ENCODE peak calls at places on chromosomes 1 and 21, in eight cellular contexts. One of them, this sample, is unnamed.

GRCh38 chr21:45582128-45582527 is 39.9 kb upstream of the SLC19A1 start:
- DNase-seq in body of pancreas: no peak
- DNase-seq in ovary: no peak
- DNase-seq in omental fat pad: no peak
- DNase-seq in neural crest cell: no peak
- DNase-seq in WTC11: no peak
- DNase-seq in A549: no peak
- DNase-seq in stomach: peak; percentile 11
- DNase-seq in this sample: peak; percentile 51

GRCh38 chr1:26570287-26570686 is 40.7 kb downstream of the RPS6KA1 start:
- DNase-seq in body of pancreas: no peak
- DNase-seq in WTC11: no peak
- DNase-seq in omental fat pad: no peak
- DNase-seq in neural crest cell: no peak
- DNase-seq in ovary: no peak
- DNase-seq in stomach: no peak
- DNase-seq in A549: no peak
- DNase-seq in this sample: no peak

GRCh38 chr1:36134805-36135339 is 9.8 kb upstream of the COL8A2 start:
- DNase-seq in body of pancreas: peak; percentile 48
- DNase-seq in A549: peak; percentile 34
- DNase-seq in stomach: peak; percentile 55
- DNase-seq in neural crest cell: peak; percentile 79
- DNase-seq in omental fat pad: no peak
- DNase-seq in ovary: peak; percentile 41
- DNase-seq in WTC11: peak; percentile 81
- DNase-seq in this sample: no peak

GRCh38 chr1:162248854-162249535 is 127.7 kb downstream of the SPATA46 start:
- DNase-seq in neural crest cell: peak; percentile 45
- DNase-seq in A549: no peak
- DNase-seq in ovary: no peak
- DNase-seq in WTC11: peak; percentile 22
- DNase-seq in stomach: no peak
- DNase-seq in omental fat pad: no peak
- DNase-seq in body of pancreas: no peak
- DNase-seq in this sample: no peak

GRCh38 chr1:22971161-22972062 is 1.3 kb downstream of the LACTBL1 start:
- DNase-seq in ovary: no peak
- DNase-seq in stomach: no peak
- DNase-seq in omental fat pad: no peak
- DNase-seq in A549: no peak
- DNase-seq in body of pancreas: no peak
- DNase-seq in WTC11: no peak
- DNase-seq in neural crest cell: no peak
- DNase-seq in this sample: no peak

GRCh38 chr1:3620708-3621107 is 4.1 kb upstream of the TPRG1L start:
- DNase-seq in neural crest cell: no peak
- DNase-seq in ovary: no peak
- DNase-seq in omental fat pad: no peak
- DNase-seq in stomach: no peak
- DNase-seq in WTC11: no peak
- DNase-seq in body of pancreas: no peak
- DNase-seq in A549: no peak
- DNase-seq in this sample: no peak

GRCh38 chr1:95023399-95024050 is 49.2 kb downstream of the ALG14 start:
- DNase-seq in A549: no peak
- DNase-seq in WTC11: no peak
- DNase-seq in body of pancreas: no peak
- DNase-seq in ovary: no peak
- DNase-seq in omental fat pad: no peak
- DNase-seq in stomach: no peak
- DNase-seq in neural crest cell: no peak
- DNase-seq in this sample: no peak

GRCh38 chr1:111704776-111705175 is 34.4 kb downstream of the INKA2 start:
- DNase-seq in body of pancreas: no peak
- DNase-seq in A549: no peak
- DNase-seq in stomach: no peak
- DNase-seq in ovary: no peak
- DNase-seq in WTC11: no peak
- DNase-seq in omental fat pad: no peak
- DNase-seq in neural crest cell: no peak
- DNase-seq in this sample: no peak

GRCh38 chr1:19443321-19443720 is 42.0 kb downstream of the CAPZB start:
- DNase-seq in neural crest cell: no peak
- DNase-seq in body of pancreas: no peak
- DNase-seq in A549: no peak
- DNase-seq in stomach: no peak
- DNase-seq in omental fat pad: no peak
- DNase-seq in ovary: no peak
- DNase-seq in WTC11: no peak
- DNase-seq in this sample: no peak

GRCh38 chr1:19447550-19447949 is 37.8 kb downstream of the CAPZB start:
- DNase-seq in A549: no peak
- DNase-seq in body of pancreas: no peak
- DNase-seq in neural crest cell: no peak
- DNase-seq in ovary: no peak
- DNase-seq in omental fat pad: no peak
- DNase-seq in WTC11: no peak
- DNase-seq in stomach: no peak
- DNase-seq in this sample: no peak

GRCh38 chr1:19444399-19445021 is 40.8 kb downstream of the CAPZB start:
- DNase-seq in WTC11: no peak
- DNase-seq in stomach: no peak
- DNase-seq in A549: no peak
- DNase-seq in body of pancreas: no peak
- DNase-seq in omental fat pad: no peak
- DNase-seq in ovary: no peak
- DNase-seq in neural crest cell: no peak
- DNase-seq in this sample: no peak

GRCh38 chr1:19448491-19449439 is 36.6 kb downstream of the CAPZB start:
- DNase-seq in ovary: peak; percentile 63
- DNase-seq in A549: peak; percentile 41
- DNase-seq in stomach: no peak
- DNase-seq in omental fat pad: no peak
- DNase-seq in body of pancreas: peak; percentile 38
- DNase-seq in WTC11: no peak
- DNase-seq in neural crest cell: no peak
- DNase-seq in this sample: peak; percentile 93

DNA sequence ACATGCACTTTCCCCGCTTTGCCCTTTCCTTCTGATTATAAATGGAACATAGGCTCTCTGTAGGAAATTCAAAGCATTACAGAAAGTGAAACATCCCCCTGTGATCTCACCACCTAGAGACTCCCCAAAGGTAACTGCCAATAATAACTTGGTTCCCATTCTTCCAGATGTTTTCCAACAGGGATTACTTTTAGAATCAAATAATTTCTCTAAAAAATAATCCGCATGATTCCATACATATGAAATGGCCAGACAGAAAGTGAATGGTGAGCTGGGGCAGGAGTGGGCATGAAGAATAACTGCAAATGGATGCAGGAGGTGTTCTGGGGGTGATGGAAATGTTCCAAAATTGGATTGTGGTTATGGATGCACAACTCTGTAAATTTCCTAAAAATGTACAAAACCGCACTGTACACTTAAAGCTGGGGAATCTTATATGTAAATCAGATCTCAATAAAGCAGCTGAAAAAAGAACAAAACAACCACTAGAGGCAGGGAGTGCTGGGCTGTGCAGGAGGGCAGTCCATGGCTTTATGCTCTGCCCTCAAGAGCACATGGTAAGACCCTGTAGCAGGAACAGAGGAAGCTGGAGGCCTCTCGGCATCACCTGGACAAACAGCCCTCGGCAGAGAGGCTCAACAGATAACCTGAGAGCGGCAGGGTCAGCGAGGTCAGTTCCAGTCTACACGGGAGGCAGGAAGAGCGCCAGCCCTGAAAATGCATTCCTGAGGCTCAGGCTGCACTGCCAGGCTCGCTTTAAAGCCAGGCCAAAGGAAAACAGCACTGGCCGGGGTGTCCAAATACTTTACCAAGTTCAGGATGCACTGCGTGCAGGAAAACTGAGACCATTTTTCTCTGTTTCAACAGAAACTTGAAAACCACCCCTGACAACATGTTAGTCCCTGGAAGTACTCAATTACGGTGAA is 39.7 kb downstream of the CAPZB start:
- DNase-seq in neural crest cell: no peak
- DNase-seq in stomach: peak; percentile 68
- DNase-seq in omental fat pad: no peak
- DNase-seq in WTC11: peak; percentile 42
- DNase-seq in A549: peak; percentile 42
- DNase-seq in body of pancreas: peak; percentile 43
- DNase-seq in ovary: peak; percentile 41
- DNase-seq in this sample: no peak
- TF ChIP-seq CTCF in neural crest cell: peak; percentile 54
- TF ChIP-seq CTCF in stomach: no peak
- TF ChIP-seq CTCF in omental fat pad: no peak
- TF ChIP-seq CTCF in WTC11: no peak
- TF ChIP-seq CTCF in A549: peak; percentile 21
- TF ChIP-seq CTCF in body of pancreas: peak; percentile 24
- TF ChIP-seq CTCF in ovary: no peak
- TF ChIP-seq CTCF in this sample: peak; percentile 56

GRCh38 chr1:27574871-27575831 is 28.8 kb downstream of the AHDC1 start:
- DNase-seq in A549: peak; percentile 65
- DNase-seq in stomach: peak; percentile 84
- DNase-seq in body of pancreas: peak; percentile 95
- DNase-seq in omental fat pad: no peak
- DNase-seq in ovary: peak; percentile 87
- DNase-seq in neural crest cell: peak; percentile 52
- DNase-seq in WTC11: peak; percentile 86
- DNase-seq in this sample: peak; percentile 92
- TF ChIP-seq CTCF in A549: peak; percentile 57
- TF ChIP-seq CTCF in stomach: no peak
- TF ChIP-seq CTCF in body of pancreas: peak; percentile 25
- TF ChIP-seq CTCF in omental fat pad: no peak
- TF ChIP-seq CTCF in ovary: no peak
- TF ChIP-seq CTCF in neural crest cell: peak; percentile 61
- TF ChIP-seq CTCF in WTC11: peak; percentile 28
- TF ChIP-seq CTCF in this sample: peak; percentile 54

DNA sequence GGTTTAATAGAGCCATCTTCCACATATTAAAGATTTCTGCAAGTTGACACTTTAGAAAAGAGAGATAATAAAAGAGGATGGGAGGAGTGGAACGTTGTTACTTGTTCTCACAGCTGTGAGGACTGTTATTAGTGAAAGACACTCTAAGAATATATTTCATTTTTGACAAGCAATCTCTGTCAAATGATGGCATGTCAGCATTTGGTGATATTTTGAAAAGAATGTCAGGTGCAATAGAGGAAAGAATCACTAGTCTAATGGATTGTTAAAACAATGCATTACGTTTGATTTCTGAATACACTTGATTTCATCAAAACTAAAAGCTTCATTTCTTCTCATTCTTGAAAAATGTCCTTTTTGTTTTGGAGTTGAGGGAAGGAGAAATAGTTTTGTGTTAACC is 853.4 kb downstream of the PLA2G4A start:
- DNase-seq in neural crest cell: no peak
- DNase-seq in stomach: no peak
- DNase-seq in A549: no peak
- DNase-seq in omental fat pad: no peak
- DNase-seq in ovary: no peak
- DNase-seq in WTC11: no peak
- DNase-seq in body of pancreas: no peak
- DNase-seq in this sample: no peak
- TF ChIP-seq CTCF in neural crest cell: no peak
- TF ChIP-seq CTCF in stomach: no peak
- TF ChIP-seq CTCF in A549: no peak
- TF ChIP-seq CTCF in omental fat pad: no peak
- TF ChIP-seq CTCF in ovary: no peak
- TF ChIP-seq CTCF in WTC11: no peak
- TF ChIP-seq CTCF in body of pancreas: no peak
- TF ChIP-seq CTCF in this sample: no peak

GRCh38 chr1:6221210-6221784 is 14.5 kb downstream of the ICMT start:
- DNase-seq in omental fat pad: no peak
- DNase-seq in A549: no peak
- DNase-seq in ovary: no peak
- DNase-seq in neural crest cell: no peak
- DNase-seq in stomach: no peak
- DNase-seq in WTC11: no peak
- DNase-seq in body of pancreas: no peak
- DNase-seq in this sample: no peak

GRCh38 chr1:6225651-6226050 is 10.1 kb downstream of the ICMT start:
- DNase-seq in omental fat pad: no peak
- DNase-seq in neural crest cell: no peak
- DNase-seq in A549: no peak
- DNase-seq in body of pancreas: no peak
- DNase-seq in stomach: no peak
- DNase-seq in ovary: no peak
- DNase-seq in WTC11: no peak
- DNase-seq in this sample: no peak

GRCh38 chr1:6223617-6224016 is 12.1 kb downstream of the ICMT start:
- DNase-seq in stomach: no peak
- DNase-seq in omental fat pad: no peak
- DNase-seq in ovary: no peak
- DNase-seq in body of pancreas: no peak
- DNase-seq in WTC11: no peak
- DNase-seq in neural crest cell: no peak
- DNase-seq in A549: no peak
- DNase-seq in this sample: no peak

GRCh38 chr1:6222644-6223043 is 13.1 kb downstream of the ICMT start:
- DNase-seq in body of pancreas: peak; percentile 43
- DNase-seq in A549: no peak
- DNase-seq in ovary: no peak
- DNase-seq in WTC11: no peak
- DNase-seq in omental fat pad: no peak
- DNase-seq in neural crest cell: no peak
- DNase-seq in stomach: no peak
- DNase-seq in this sample: no peak

GRCh38 chr1:6224733-6225132 is 11.0 kb downstream of the ICMT start:
- DNase-seq in body of pancreas: no peak
- DNase-seq in WTC11: no peak
- DNase-seq in ovary: no peak
- DNase-seq in omental fat pad: no peak
- DNase-seq in stomach: no peak
- DNase-seq in neural crest cell: no peak
- DNase-seq in A549: no peak
- DNase-seq in this sample: no peak
- TF ChIP-seq CTCF in body of pancreas: no peak
- TF ChIP-seq CTCF in WTC11: no peak
- TF ChIP-seq CTCF in ovary: no peak
- TF ChIP-seq CTCF in omental fat pad: no peak
- TF ChIP-seq CTCF in stomach: no peak
- TF ChIP-seq CTCF in neural crest cell: no peak
- TF ChIP-seq CTCF in A549: no peak
- TF ChIP-seq CTCF in this sample: no peak

DNA sequence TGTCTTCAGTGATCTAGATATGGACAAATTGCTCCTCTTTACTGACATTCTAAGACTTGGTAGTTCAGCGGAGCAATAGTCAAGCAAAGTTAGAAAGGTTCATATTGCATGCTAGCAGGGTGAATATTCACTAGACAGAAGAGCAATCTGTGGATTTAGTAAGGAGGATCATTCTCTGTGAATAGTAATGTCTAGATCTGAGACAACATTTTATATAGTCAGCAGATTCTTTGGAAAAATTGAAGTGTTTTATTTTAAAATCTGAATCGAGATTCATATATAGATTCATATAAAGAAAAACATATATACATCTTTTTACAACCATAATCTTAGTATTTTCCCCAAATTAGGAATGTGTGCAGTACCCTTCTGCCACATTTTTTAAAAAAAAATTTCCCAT is 274.5 kb upstream of the BRINP3 start:
- DNase-seq in WTC11: no peak
- DNase-seq in stomach: no peak
- DNase-seq in A549: no peak
- DNase-seq in ovary: no peak
- DNase-seq in neural crest cell: no peak
- DNase-seq in omental fat pad: no peak
- DNase-seq in body of pancreas: no peak
- DNase-seq in this sample: no peak
- TF ChIP-seq CTCF in WTC11: no peak
- TF ChIP-seq CTCF in stomach: no peak
- TF ChIP-seq CTCF in A549: no peak
- TF ChIP-seq CTCF in ovary: no peak
- TF ChIP-seq CTCF in neural crest cell: no peak
- TF ChIP-seq CTCF in omental fat pad: no peak
- TF ChIP-seq CTCF in body of pancreas: no peak
- TF ChIP-seq CTCF in this sample: no peak

This sample was measured in osteocyte.